ENCODE peak calls at places on chromosomes 5 and 9, in nine cellular contexts. S is spleen; H is H7; V is neural progenitor cell; M is SK-N-SH; B is effector memory CD4-positive, alpha-beta T cell; J is kidney epithelial cell; N is lower lobe of right lung; C is mammary epithelial cell. W is an unnamed sample. For H3K36me3, the result is how much of the 10 kb centered on the place peaks cover.

GRCh38 chr9:14987858-14988257 is 77.6 kb upstream of the FREM1 start:
- DNase-seq in S (no peak), H (no peak), V (no peak), M (no peak), B (no peak), J (no peak), N (no peak), C (no peak), W (no peak)

GRCh38 chr9:6884101-6884500 is 126.3 kb downstream of the KDM4C start:
- DNase-seq in S (no peak), H (no peak), V (no peak), M (no peak), B (no peak), J (no peak), N (no peak), C (no peak), W (no peak)

GRCh38 chr9:125745682-125746016 is 1.5 kb upstream of the PBX3 start:
- DNase-seq in S (no peak), H (no peak), V (no peak), M (no peak), B (no peak), J (no peak), N (no peak), C (no peak), W (no peak)

GRCh38 chr5:145568581-145568980 is 266.6 kb downstream of the PRELID2 start:
- DNase-seq in S (no peak), H (no peak), V (no peak), M (no peak), B (no peak), J (no peak), N (no peak), C (peak), W (peak)

GRCh38 chr5:96807099-96807654 is 568 bp downstream of the ERAP1 start:
- DNase-seq in S (peak), H (peak), V (peak), M (peak), B (no peak), J (no peak), N (peak), C (peak), W (no peak)

GRCh38 chr5:124132843-124133242 is 613.6 kb downstream of the ZNF608 start:
- DNase-seq in S (no peak), H (no peak), V (no peak), M (no peak), B (no peak), J (no peak), N (no peak), C (peak), W (peak)

GRCh38 chr5:128038641-128039040 is 44.9 kb upstream of the SLC12A2 start:
- DNase-seq in S (no peak), H (no peak), V (no peak), M (no peak), B (no peak), J (no peak), N (no peak), C (peak), W (peak)

GRCh38 chr5:74722271-74722670 is 37.2 kb downstream of the HEXB start:
- DNase-seq in S (no peak), H (no peak), V (no peak), M (no peak), B (no peak), J (no peak), N (no peak), C (no peak), W (no peak)

GRCh38 chr5:39427225-39427624 is 2.4 kb upstream of the DAB2 start:
- DNase-seq in S (no peak), H (no peak), V (peak), M (no peak), B (no peak), J (no peak), N (no peak), C (no peak), W (no peak)

GRCh38 chr9:111805262-111805661 is 10.5 kb upstream of the SHOC1 start:
- DNase-seq in S (no peak), H (no peak), V (no peak), M (no peak), B (no peak), J (no peak), N (no peak), C (no peak), W (no peak)

GRCh38 chr5:41286696-41287095 is 73.4 kb upstream of the C6 start:
- DNase-seq in S (no peak), H (no peak), V (no peak), M (no peak), B (no peak), J (no peak), N (no peak), C (no peak), W (no peak)

GRCh38 chr5:38532165-38532669 is 24.2 kb downstream of the LIFR start:
- DNase-seq in S (no peak), H (no peak), V (peak), M (no peak), B (no peak), J (no peak), N (no peak), C (no peak), W (no peak)

GRCh38 chr5:103562084-103562452 is 521 bp downstream of the NUDT12 start:
- DNase-seq in S (no peak), H (no peak), V (no peak), M (no peak), B (no peak), J (no peak), N (peak), C (no peak), W (no peak)

GRCh38 chr9:116209406-116210116 is 56.0 kb downstream of the PAPPA start:
- DNase-seq in S (no peak), H (no peak), V (no peak), M (no peak), B (no peak), J (no peak), N (no peak), C (no peak), W (no peak)

GRCh38 chr9:38061326-38061947 is 7.6 kb downstream of the SHB start:
- DNase-seq in S (peak), H (no peak), V (no peak), M (no peak), B (no peak), J (no peak), N (no peak), C (no peak), W (no peak)

GRCh38 chr5:94276751-94277150 is 341.7 kb downstream of the KIAA0825 start:
- DNase-seq in S (no peak), H (no peak), V (no peak), M (no peak), B (no peak), J (no peak), N (no peak), C (no peak), W (no peak)

GRCh38 chr9:116873441-116873840 is 186.3 kb downstream of the TRIM32 start:
- DNase-seq in S (no peak), H (no peak), V (no peak), M (no peak), B (no peak), J (no peak), N (no peak), C (no peak), W (no peak)

GRCh38 chr5:83199126-83199525 is 121.8 kb downstream of the XRCC4 start:
- DNase-seq in S (no peak), H (no peak), V (no peak), M (no peak), B (no peak), J (no peak), N (no peak), C (no peak), W (no peak)

GRCh38 chr5:168818586-168818985 is 239.4 kb upstream of the PANK3 start:
- DNase-seq in S (no peak), H (no peak), V (no peak), M (no peak), B (no peak), J (no peak), N (peak), C (no peak), W (no peak)

GRCh38 chr5:77550416-77550815 is 58.3 kb upstream of the WDR41 start:
- DNase-seq in S (no peak), H (no peak), V (no peak), M (no peak), B (no peak), J (no peak), N (no peak), C (peak), W (no peak)

GRCh38 chr9:16074962-16075361 is 522.1 kb downstream of the CCDC171 start:
- DNase-seq in S (no peak), H (no peak), V (no peak), M (no peak), B (no peak), J (no peak), N (no peak), C (no peak), W (peak)

GRCh38 chr5:132591140-132591539 is 34.4 kb downstream of the RAD50 start:
- DNase-seq in S (no peak), H (no peak), V (no peak), M (peak), B (no peak), J (no peak), N (no peak), C (no peak), W (no peak)

GRCh38 chr5:168537176-168537575 is 8.1 kb downstream of the FBLL1 start:
- DNase-seq in S (no peak), H (no peak), V (no peak), M (no peak), B (no peak), J (no peak), N (no peak), C (no peak), W (no peak)

GRCh38 chr5:114308508-114308907 is 53.4 kb upstream of the KCNN2 start:
- DNase-seq in S (no peak), H (no peak), V (peak), M (no peak), B (no peak), J (no peak), N (no peak), C (no peak), W (no peak)

GRCh38 chr5:1323803-1324173 is 21.1 kb downstream of the CLPTM1L start:
- DNase-seq in S (peak), H (no peak), V (no peak), M (no peak), B (no peak), J (no peak), N (no peak), C (no peak), W (no peak)

GRCh38 chr5:7955476-7955875 is 86.5 kb downstream of the MTRR start:
- DNase-seq in S (no peak), H (no peak), V (no peak), M (no peak), B (no peak), J (no peak), N (no peak), C (no peak), W (no peak)

GRCh38 chr5:1201327-1202025 is at the start of gene SLC6A19:
- DNase-seq in S (no peak), H (peak), V (no peak), M (no peak), B (no peak), J (no peak), N (peak), C (no peak), W (no peak)

GRCh38 chr5:66989286-66989685 is 207.3 kb downstream of the CD180 start:
- DNase-seq in S (no peak), H (no peak), V (peak), M (no peak), B (no peak), J (peak), N (no peak), C (peak), W (peak)

GRCh38 chr5:34717426-34718327 is 61.5 kb downstream of the RAI14 start:
- DNase-seq in S (no peak), H (peak), V (peak), M (no peak), B (no peak), J (peak), N (no peak), C (peak), W (peak)

GRCh38 chr9:83458530-83458929 is 79.7 kb downstream of the FRMD3 start:
- DNase-seq in S (no peak), H (no peak), V (no peak), M (no peak), B (no peak), J (no peak), N (no peak), C (no peak), W (no peak)

GRCh38 chr9:112831281-112831851 is 59.3 kb downstream of the SLC46A2 start:
- DNase-seq in S (peak), H (no peak), V (no peak), M (no peak), B (no peak), J (no peak), N (peak), C (no peak), W (peak)

GRCh38 chr5:1546556-1546955 is 22.8 kb upstream of the LPCAT1 start:
- DNase-seq in S (peak), H (no peak), V (no peak), M (no peak), B (no peak), J (no peak), N (peak), C (no peak), W (no peak)

GRCh38 chr5:76325876-76326491 is 77.1 kb upstream of the IQGAP2 start:
- DNase-seq in S (no peak), H (no peak), V (no peak), M (no peak), B (no peak), J (no peak), N (no peak), C (no peak), W (no peak)
- H3K4me3 ChIP-seq in S (no peak), H (no peak), V (peak), M (no peak), B (no peak), J (no peak), N (no peak), C (no peak), W (no peak)

GRCh38 chr5:140338918-140339317 is 7.5 kb downstream of the HBEGF start:
- DNase-seq in S (no peak), H (no peak), V (no peak), M (no peak), B (no peak), J (no peak), N (no peak), C (no peak), W (no peak)

GRCh38 chr5:140339636-140340035 is 6.8 kb downstream of the HBEGF start:
- DNase-seq in S (peak), H (no peak), V (no peak), M (no peak), B (no peak), J (no peak), N (no peak), C (peak), W (no peak)

GRCh38 chr5:140342287-140342686 is 4.1 kb downstream of the HBEGF start:
- DNase-seq in S (peak), H (no peak), V (no peak), M (no peak), B (no peak), J (no peak), N (no peak), C (no peak), W (no peak)

GRCh38 chr5:140341591-140341990 is 4.8 kb downstream of the HBEGF start:
- DNase-seq in S (peak), H (no peak), V (no peak), M (no peak), B (no peak), J (no peak), N (no peak), C (peak), W (no peak)

DNA sequence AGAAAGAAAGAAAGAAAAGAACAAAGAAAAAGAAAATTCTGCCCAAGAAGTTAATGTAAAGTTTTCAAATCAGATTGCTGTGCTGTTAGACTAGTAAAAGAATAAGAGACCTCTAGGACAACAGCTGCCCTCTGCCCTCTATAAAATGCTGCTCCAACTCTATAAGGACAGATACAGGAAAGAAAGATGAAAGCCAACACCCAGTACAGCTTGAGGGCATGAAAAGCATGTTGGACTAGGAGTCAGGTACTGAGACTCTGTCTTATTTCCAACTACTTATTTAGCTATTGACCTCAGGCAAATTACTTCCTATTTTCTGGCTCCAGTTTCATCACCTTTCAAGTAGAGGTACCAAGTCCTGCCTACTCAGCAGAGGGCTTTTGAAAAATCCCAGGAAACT is 5.8 kb downstream of the HBEGF start:
- DNase-seq in S (no peak), H (no peak), V (no peak), M (no peak), B (no peak), J (no peak), N (no peak), C (no peak), W (no peak)
- H3K36me3 ChIP-seq in S (under half), H (under half), V (under half), M (under half), B (under half), J (under half), N (under half), C (under half), W (half or more)

GRCh38 chr5:4345850-4346249 is 750.2 kb downstream of the IRX1 start:
- DNase-seq in S (no peak), H (no peak), V (no peak), M (no peak), B (no peak), J (no peak), N (no peak), C (no peak), W (no peak)

GRCh38 chr5:4348919-4349318 is 753.3 kb downstream of the IRX1 start:
- DNase-seq in S (no peak), H (no peak), V (no peak), M (no peak), B (no peak), J (no peak), N (no peak), C (peak), W (no peak)

DNA sequence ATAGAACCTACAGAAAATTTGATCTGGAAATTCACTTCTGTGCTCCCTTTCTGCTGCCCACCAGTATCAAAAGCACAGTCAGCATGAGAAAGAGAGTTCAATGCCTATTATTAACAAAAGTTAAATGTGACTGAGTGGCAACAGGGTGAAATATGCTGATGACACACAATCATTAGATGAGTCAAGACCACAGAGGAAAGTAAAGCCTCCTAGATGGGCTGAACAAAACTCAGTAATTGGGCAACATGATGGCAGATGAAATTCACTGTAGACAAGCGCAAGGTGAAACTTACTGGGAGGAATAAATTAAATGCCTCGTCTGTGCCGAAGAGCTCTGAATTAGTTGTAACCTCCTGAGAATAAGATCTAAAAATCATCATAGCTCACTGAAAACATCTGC is 752.8 kb downstream of the IRX1 start:
- DNase-seq in S (no peak), H (no peak), V (no peak), M (no peak), B (no peak), J (no peak), N (no peak), C (peak), W (peak)
- H3K4me3 ChIP-seq in S (no peak), H (no peak), V (no peak), M (no peak), B (no peak), J (no peak), N (no peak), C (no peak), W (no peak)

GRCh38 chr9:100063185-100063584 is 35.6 kb downstream of the ERP44 start:
- DNase-seq in S (no peak), H (peak), V (no peak), M (no peak), B (no peak), J (no peak), N (no peak), C (no peak), W (no peak)
- H3K36me3 ChIP-seq in S (under half), H (under half), V (under half), M (under half), B (under half), J (under half), N (under half), C (under half), W (under half)

GRCh38 chr9:20550326-20550725 is 72.0 kb downstream of the MLLT3 start:
- DNase-seq in S (no peak), H (no peak), V (no peak), M (no peak), B (no peak), J (no peak), N (no peak), C (no peak), W (peak)
- H3K4me3 ChIP-seq in S (no peak), H (no peak), V (no peak), M (no peak), B (no peak), J (no peak), N (no peak), C (no peak), W (no peak)

GRCh38 chr9:93865716-93866115 is 89.4 kb downstream of the BARX1 start:
- DNase-seq in S (no peak), H (peak), V (no peak), M (no peak), B (no peak), J (no peak), N (no peak), C (no peak), W (no peak)
- H3K36me3 ChIP-seq in S (under half), H (under half), V (under half), M (under half), B (under half), J (under half), N (under half), C (under half), W (under half)

W was measured in bronchial epithelial cell.